ENCODE peak calls at places on chromosomes 4 and X, in ten cellular contexts. One of them, this sample, is unnamed.

GRCh38 chr4:183940807-183941310 is 35.8 kb downstream of the STOX2 start:
- DNase-seq in fibroblast of mammary gland: no peak
- DNase-seq in GM20000: no peak
- DNase-seq in choroid plexus epithelial cell: no peak
- DNase-seq in epithelial cell of proximal tubule: no peak
- DNase-seq in foreskin fibroblast: no peak
- DNase-seq in glutamatergic neuron: no peak
- DNase-seq in dorsolateral prefrontal cortex: no peak
- DNase-seq in SK-N-SH: no peak
- DNase-seq in fibroblast of pulmonary artery: no peak
- DNase-seq in this sample: no peak

GRCh38 chrX:118971552-118971951 is 2.9 kb upstream of the LONRF3 start:
- DNase-seq in GM20000: no peak
- DNase-seq in SK-N-SH: no peak
- DNase-seq in foreskin fibroblast: no peak
- DNase-seq in choroid plexus epithelial cell: no peak
- DNase-seq in fibroblast of mammary gland: no peak
- DNase-seq in fibroblast of pulmonary artery: no peak
- DNase-seq in epithelial cell of proximal tubule: no peak
- DNase-seq in glutamatergic neuron: no peak
- DNase-seq in dorsolateral prefrontal cortex: no peak
- DNase-seq in this sample: no peak

GRCh38 chr4:157141976-157142375 is 66.0 kb downstream of the GLRB start:
- DNase-seq in choroid plexus epithelial cell: no peak
- DNase-seq in dorsolateral prefrontal cortex: no peak
- DNase-seq in GM20000: no peak
- DNase-seq in foreskin fibroblast: no peak
- DNase-seq in epithelial cell of proximal tubule: no peak
- DNase-seq in SK-N-SH: no peak
- DNase-seq in fibroblast of pulmonary artery: no peak
- DNase-seq in fibroblast of mammary gland: no peak
- DNase-seq in glutamatergic neuron: no peak
- DNase-seq in this sample: no peak

GRCh38 chr4:176268963-176269362 is at the start of gene ASB5:
- DNase-seq in glutamatergic neuron: no peak
- DNase-seq in GM20000: no peak
- DNase-seq in fibroblast of mammary gland: no peak
- DNase-seq in fibroblast of pulmonary artery: no peak
- DNase-seq in foreskin fibroblast: no peak
- DNase-seq in choroid plexus epithelial cell: no peak
- DNase-seq in epithelial cell of proximal tubule: no peak
- DNase-seq in SK-N-SH: no peak
- DNase-seq in dorsolateral prefrontal cortex: no peak
- DNase-seq in this sample: no peak

GRCh38 chr4:3805026-3805425 is 38.8 kb downstream of the ADRA2C start:
- DNase-seq in fibroblast of pulmonary artery: no peak
- DNase-seq in fibroblast of mammary gland: no peak
- DNase-seq in choroid plexus epithelial cell: no peak
- DNase-seq in GM20000: no peak
- DNase-seq in glutamatergic neuron: no peak
- DNase-seq in dorsolateral prefrontal cortex: no peak
- DNase-seq in epithelial cell of proximal tubule: no peak
- DNase-seq in SK-N-SH: no peak
- DNase-seq in foreskin fibroblast: no peak
- DNase-seq in this sample: no peak

GRCh38 chr4:786861-787300 is 39.0 kb downstream of the CPLX1 start:
- DNase-seq in epithelial cell of proximal tubule: no peak
- DNase-seq in SK-N-SH: peak; percentile 44
- DNase-seq in fibroblast of mammary gland: no peak
- DNase-seq in glutamatergic neuron: no peak
- DNase-seq in foreskin fibroblast: no peak
- DNase-seq in dorsolateral prefrontal cortex: no peak
- DNase-seq in GM20000: no peak
- DNase-seq in fibroblast of pulmonary artery: no peak
- DNase-seq in choroid plexus epithelial cell: no peak
- DNase-seq in this sample: no peak

GRCh38 chr4:101279377-101279871 is 67.9 kb downstream of the PPP3CA start:
- DNase-seq in SK-N-SH: peak; percentile 17
- DNase-seq in fibroblast of pulmonary artery: peak; percentile 99
- DNase-seq in glutamatergic neuron: no peak
- DNase-seq in choroid plexus epithelial cell: peak; percentile 95
- DNase-seq in foreskin fibroblast: peak; percentile 97
- DNase-seq in GM20000: peak; percentile 7
- DNase-seq in fibroblast of mammary gland: peak; percentile 99
- DNase-seq in dorsolateral prefrontal cortex: no peak
- DNase-seq in epithelial cell of proximal tubule: no peak
- DNase-seq in this sample: no peak

GRCh38 chrX:108313662-108314061 is 124.6 kb downstream of the COL4A6 start:
- DNase-seq in dorsolateral prefrontal cortex: no peak
- DNase-seq in fibroblast of mammary gland: peak; percentile 53
- DNase-seq in choroid plexus epithelial cell: peak; percentile 39
- DNase-seq in SK-N-SH: no peak
- DNase-seq in glutamatergic neuron: no peak
- DNase-seq in fibroblast of pulmonary artery: no peak
- DNase-seq in epithelial cell of proximal tubule: no peak
- DNase-seq in GM20000: no peak
- DNase-seq in foreskin fibroblast: peak; percentile 47
- DNase-seq in this sample: no peak

GRCh38 chr4:41678086-41678485 is 70.4 kb downstream of the PHOX2B start:
- DNase-seq in foreskin fibroblast: peak; percentile 10
- DNase-seq in SK-N-SH: no peak
- DNase-seq in choroid plexus epithelial cell: peak; percentile 43
- DNase-seq in GM20000: no peak
- DNase-seq in fibroblast of pulmonary artery: no peak
- DNase-seq in glutamatergic neuron: no peak
- DNase-seq in fibroblast of mammary gland: peak; percentile 27
- DNase-seq in dorsolateral prefrontal cortex: no peak
- DNase-seq in epithelial cell of proximal tubule: no peak
- DNase-seq in this sample: no peak

GRCh38 chr4:168259096-168259495 is 59.5 kb downstream of the DDX60 start:
- DNase-seq in GM20000: no peak
- DNase-seq in fibroblast of pulmonary artery: no peak
- DNase-seq in glutamatergic neuron: no peak
- DNase-seq in SK-N-SH: no peak
- DNase-seq in dorsolateral prefrontal cortex: no peak
- DNase-seq in foreskin fibroblast: no peak
- DNase-seq in fibroblast of mammary gland: no peak
- DNase-seq in choroid plexus epithelial cell: no peak
- DNase-seq in epithelial cell of proximal tubule: no peak
- DNase-seq in this sample: no peak

GRCh38 chrX:44343412-44343942 is at the start of gene EFHC2:
- DNase-seq in SK-N-SH: peak; percentile 60
- DNase-seq in epithelial cell of proximal tubule: no peak
- DNase-seq in choroid plexus epithelial cell: peak; percentile 6
- DNase-seq in glutamatergic neuron: peak; percentile 15
- DNase-seq in dorsolateral prefrontal cortex: peak; percentile 31
- DNase-seq in GM20000: peak; percentile 1
- DNase-seq in fibroblast of pulmonary artery: peak; percentile 20
- DNase-seq in foreskin fibroblast: no peak
- DNase-seq in fibroblast of mammary gland: peak; percentile 5
- DNase-seq in this sample: no peak

GRCh38 chr4:106142616-106143015 is 173.4 kb downstream of the TBCK start:
- DNase-seq in fibroblast of pulmonary artery: no peak
- DNase-seq in fibroblast of mammary gland: no peak
- DNase-seq in epithelial cell of proximal tubule: no peak
- DNase-seq in glutamatergic neuron: no peak
- DNase-seq in GM20000: no peak
- DNase-seq in dorsolateral prefrontal cortex: no peak
- DNase-seq in choroid plexus epithelial cell: no peak
- DNase-seq in foreskin fibroblast: no peak
- DNase-seq in SK-N-SH: no peak
- DNase-seq in this sample: no peak

DNA sequence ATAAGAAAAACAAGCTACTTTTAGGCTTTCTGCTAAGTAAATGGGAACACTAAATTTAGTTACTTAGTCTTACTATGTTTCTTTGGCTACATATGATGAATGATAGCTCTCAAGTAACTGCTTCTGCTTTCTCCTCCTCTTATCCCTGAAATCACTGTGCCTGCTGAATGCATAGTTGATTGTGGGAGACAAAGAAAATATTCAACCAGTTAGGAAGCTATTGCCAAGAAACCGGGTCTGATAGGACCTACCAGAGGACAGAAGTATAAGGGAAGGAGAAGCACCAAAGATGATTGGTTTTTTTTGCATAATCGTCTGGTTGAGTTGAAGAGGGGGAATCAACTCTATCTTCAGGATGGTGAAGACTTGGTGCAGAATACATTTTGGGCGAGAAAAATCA is 28.0 kb upstream of the NDUFC1 start:
- DNase-seq in fibroblast of pulmonary artery: no peak
- DNase-seq in foreskin fibroblast: no peak
- DNase-seq in SK-N-SH: no peak
- DNase-seq in epithelial cell of proximal tubule: no peak
- DNase-seq in glutamatergic neuron: no peak
- DNase-seq in choroid plexus epithelial cell: no peak
- DNase-seq in fibroblast of mammary gland: no peak
- DNase-seq in dorsolateral prefrontal cortex: no peak
- DNase-seq in GM20000: no peak
- DNase-seq in this sample: no peak
- TF ChIP-seq CTCF in fibroblast of pulmonary artery: no peak
- TF ChIP-seq CTCF in foreskin fibroblast: no peak
- TF ChIP-seq CTCF in SK-N-SH: no peak
- TF ChIP-seq CTCF in epithelial cell of proximal tubule: no peak
- TF ChIP-seq CTCF in glutamatergic neuron: no peak
- TF ChIP-seq CTCF in choroid plexus epithelial cell: no peak
- TF ChIP-seq CTCF in fibroblast of mammary gland: no peak
- TF ChIP-seq CTCF in dorsolateral prefrontal cortex: no peak
- TF ChIP-seq CTCF in GM20000: no peak
- TF ChIP-seq CTCF in this sample: no peak

GRCh38 chrX:138349351-138349750 is 362.2 kb downstream of the FGF13 start:
- DNase-seq in epithelial cell of proximal tubule: no peak
- DNase-seq in SK-N-SH: no peak
- DNase-seq in GM20000: no peak
- DNase-seq in fibroblast of mammary gland: no peak
- DNase-seq in foreskin fibroblast: no peak
- DNase-seq in glutamatergic neuron: no peak
- DNase-seq in dorsolateral prefrontal cortex: no peak
- DNase-seq in choroid plexus epithelial cell: no peak
- DNase-seq in fibroblast of pulmonary artery: no peak
- DNase-seq in this sample: no peak
- TF ChIP-seq CTCF in epithelial cell of proximal tubule: no peak
- TF ChIP-seq CTCF in SK-N-SH: no peak
- TF ChIP-seq CTCF in GM20000: no peak
- TF ChIP-seq CTCF in fibroblast of mammary gland: no peak
- TF ChIP-seq CTCF in foreskin fibroblast: no peak
- TF ChIP-seq CTCF in glutamatergic neuron: no peak
- TF ChIP-seq CTCF in dorsolateral prefrontal cortex: no peak
- TF ChIP-seq CTCF in choroid plexus epithelial cell: no peak
- TF ChIP-seq CTCF in fibroblast of pulmonary artery: no peak
- TF ChIP-seq CTCF in this sample: no peak

DNA sequence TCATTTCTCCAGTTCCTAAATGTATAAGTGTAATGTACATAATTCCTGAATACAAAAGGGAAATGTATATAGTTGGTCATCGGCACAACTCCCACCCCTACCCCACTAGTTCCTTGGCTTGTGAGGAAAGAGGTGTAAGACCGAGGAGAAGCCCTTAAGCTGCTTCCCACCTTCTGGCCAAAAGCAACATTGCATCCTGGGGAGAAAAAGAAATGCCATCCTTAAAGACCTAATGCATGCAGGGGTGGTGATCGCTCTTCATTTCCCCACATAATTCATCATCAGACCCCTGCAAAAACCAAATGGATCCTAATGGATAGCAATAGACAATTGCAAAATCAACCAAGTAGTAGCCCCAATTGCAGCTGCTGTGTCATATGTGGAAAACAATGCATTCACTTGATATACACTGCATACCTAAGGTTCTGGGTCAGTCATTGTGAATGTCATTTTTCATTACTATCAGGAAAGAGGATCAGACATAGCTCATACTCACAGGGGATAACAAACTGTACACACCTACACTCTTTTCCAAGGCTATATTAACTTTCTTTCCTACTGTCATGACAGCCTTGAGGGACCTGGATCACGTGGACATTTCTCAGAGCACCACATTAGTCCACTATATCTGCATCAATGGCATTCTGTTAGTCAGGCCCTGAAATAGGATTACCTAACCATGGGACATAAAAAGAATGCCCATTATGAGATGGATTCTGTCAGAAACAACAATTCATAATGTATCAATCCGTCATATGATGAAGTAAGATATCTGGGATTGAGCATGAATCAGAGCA is 31.7 kb upstream of the NFXL1 start:
- DNase-seq in epithelial cell of proximal tubule: no peak
- DNase-seq in choroid plexus epithelial cell: peak; percentile 9
- DNase-seq in fibroblast of mammary gland: no peak
- DNase-seq in SK-N-SH: no peak
- DNase-seq in glutamatergic neuron: no peak
- DNase-seq in dorsolateral prefrontal cortex: no peak
- DNase-seq in foreskin fibroblast: no peak
- DNase-seq in GM20000: no peak
- DNase-seq in fibroblast of pulmonary artery: no peak
- DNase-seq in this sample: no peak
- TF ChIP-seq CTCF in epithelial cell of proximal tubule: peak; percentile 25
- TF ChIP-seq CTCF in choroid plexus epithelial cell: peak; percentile 44
- TF ChIP-seq CTCF in fibroblast of mammary gland: peak; percentile 1
- TF ChIP-seq CTCF in SK-N-SH: peak; percentile 10
- TF ChIP-seq CTCF in glutamatergic neuron: peak; percentile 26
- TF ChIP-seq CTCF in dorsolateral prefrontal cortex: no peak
- TF ChIP-seq CTCF in foreskin fibroblast: no peak
- TF ChIP-seq CTCF in GM20000: no peak
- TF ChIP-seq CTCF in fibroblast of pulmonary artery: peak; percentile 9
- TF ChIP-seq CTCF in this sample: no peak

GRCh38 chrX:50098241-50098640 is 102.6 kb downstream of the AKAP4 start:
- DNase-seq in SK-N-SH: no peak
- DNase-seq in fibroblast of pulmonary artery: no peak
- DNase-seq in glutamatergic neuron: no peak
- DNase-seq in GM20000: no peak
- DNase-seq in dorsolateral prefrontal cortex: no peak
- DNase-seq in foreskin fibroblast: no peak
- DNase-seq in epithelial cell of proximal tubule: no peak
- DNase-seq in fibroblast of mammary gland: no peak
- DNase-seq in choroid plexus epithelial cell: no peak
- DNase-seq in this sample: no peak

GRCh38 chrX:50098749-50099148 is 102.1 kb downstream of the AKAP4 start:
- DNase-seq in GM20000: no peak
- DNase-seq in foreskin fibroblast: no peak
- DNase-seq in epithelial cell of proximal tubule: no peak
- DNase-seq in glutamatergic neuron: no peak
- DNase-seq in choroid plexus epithelial cell: no peak
- DNase-seq in fibroblast of pulmonary artery: no peak
- DNase-seq in fibroblast of mammary gland: no peak
- DNase-seq in SK-N-SH: no peak
- DNase-seq in dorsolateral prefrontal cortex: no peak
- DNase-seq in this sample: no peak

GRCh38 chrX:50103866-50104566 is 96.8 kb downstream of the AKAP4 start:
- DNase-seq in GM20000: no peak
- DNase-seq in foreskin fibroblast: no peak
- DNase-seq in fibroblast of pulmonary artery: no peak
- DNase-seq in choroid plexus epithelial cell: peak; percentile 18
- DNase-seq in epithelial cell of proximal tubule: no peak
- DNase-seq in glutamatergic neuron: no peak
- DNase-seq in dorsolateral prefrontal cortex: no peak
- DNase-seq in SK-N-SH: peak; percentile 10
- DNase-seq in fibroblast of mammary gland: peak; percentile 11
- DNase-seq in this sample: no peak

GRCh38 chrX:50097121-50097520 is 103.7 kb downstream of the AKAP4 start:
- DNase-seq in fibroblast of mammary gland: no peak
- DNase-seq in choroid plexus epithelial cell: no peak
- DNase-seq in epithelial cell of proximal tubule: no peak
- DNase-seq in glutamatergic neuron: no peak
- DNase-seq in GM20000: no peak
- DNase-seq in dorsolateral prefrontal cortex: no peak
- DNase-seq in fibroblast of pulmonary artery: no peak
- DNase-seq in SK-N-SH: no peak
- DNase-seq in foreskin fibroblast: no peak
- DNase-seq in this sample: no peak

GRCh38 chrX:50100188-50100587 is 100.6 kb downstream of the AKAP4 start:
- DNase-seq in GM20000: peak; percentile 4
- DNase-seq in epithelial cell of proximal tubule: no peak
- DNase-seq in SK-N-SH: peak; percentile 35
- DNase-seq in fibroblast of mammary gland: peak; percentile 4
- DNase-seq in glutamatergic neuron: peak; percentile 8
- DNase-seq in dorsolateral prefrontal cortex: no peak
- DNase-seq in fibroblast of pulmonary artery: no peak
- DNase-seq in choroid plexus epithelial cell: peak; percentile 28
- DNase-seq in foreskin fibroblast: no peak
- DNase-seq in this sample: no peak
- TF ChIP-seq CTCF in GM20000: peak; percentile 12
- TF ChIP-seq CTCF in epithelial cell of proximal tubule: peak; percentile 51
- TF ChIP-seq CTCF in SK-N-SH: peak; percentile 54
- TF ChIP-seq CTCF in fibroblast of mammary gland: peak; percentile 22
- TF ChIP-seq CTCF in glutamatergic neuron: no peak
- TF ChIP-seq CTCF in dorsolateral prefrontal cortex: peak; percentile 49
- TF ChIP-seq CTCF in fibroblast of pulmonary artery: peak; percentile 17
- TF ChIP-seq CTCF in choroid plexus epithelial cell: peak; percentile 41
- TF ChIP-seq CTCF in foreskin fibroblast: no peak
- TF ChIP-seq CTCF in this sample: no peak